ENCODE peak calls at places on chromosomes 1 and 21, in four cellular contexts. N, U, T and X are unnamed samples.

GRCh38 chr1:14987829-14988603 is 165.5 kb upstream of the TMEM51 start:
- DNase-seq in N (peak; percentile 13), T (no peak), U (no peak), X (no peak)

GRCh38 chr1:110089561-110090275 is 19.2 kb upstream of the ALX3 start:
- DNase-seq in U (no peak), N (no peak), T (no peak), X (no peak)

GRCh38 chr1:205991237-205991636 is 12.0 kb downstream of the RAB7B start:
- DNase-seq in T (no peak), U (no peak), N (peak; percentile 49), X (no peak)

GRCh38 chr1:151989131-151989868 is 4.4 kb downstream of the S100A10 start:
- DNase-seq in T (no peak), N (peak; percentile 91), U (peak; percentile 69), X (no peak)

GRCh38 chr1:17569200-17570139 is 30.0 kb downstream of the ARHGEF10L start:
- DNase-seq in U (peak; percentile 70), T (no peak), N (peak; percentile 91), X (no peak)

GRCh38 chr1:236480758-236481436 is 42.9 kb upstream of the LGALS8 start:
- DNase-seq in U (no peak), T (no peak), N (no peak), X (no peak)

GRCh38 chr1:63882048-63882704 is 108.4 kb downstream of the ROR1 start:
- DNase-seq in N (peak; percentile 77), T (no peak), U (no peak), X (no peak)

GRCh38 chr1:43879414-43879813 is 54.2 kb upstream of the ARTN start:
- DNase-seq in T (no peak), N (peak; percentile 83), U (no peak), X (no peak)

GRCh38 chr1:80462006-80462405 is 1338.7 kb upstream of the ADGRL2 start:
- DNase-seq in U (no peak), T (no peak), N (no peak), X (no peak)

GRCh38 chr1:3772715-3773571 is at the start of gene SMIM1:
- DNase-seq in U (no peak), N (no peak), T (peak; percentile 64), X (no peak)

GRCh38 chr1:116988908-116989307 is 12.7 kb upstream of the CD101 start:
- DNase-seq in T (no peak), U (no peak), N (peak; percentile 42), X (no peak)

GRCh38 chr21:27954806-27955205 is 987.9 kb upstream of the ADAMTS5 start:
- DNase-seq in N (no peak), T (no peak), U (peak; percentile 56), X (no peak)

GRCh38 chr1:1132928-1133750 is 17.2 kb upstream of the C1orf159 start:
- DNase-seq in U (no peak), T (no peak), N (peak; percentile 43), X (no peak)

GRCh38 chr1:95287078-95287477 is 53.1 kb downstream of the RWDD3 start:
- DNase-seq in N (no peak), U (no peak), T (no peak), X (no peak)

GRCh38 chr1:7425229-7425628 is 345.9 kb upstream of the VAMP3 start:
- DNase-seq in N (no peak), T (no peak), U (no peak), X (no peak)

GRCh38 chr1:21254335-21254951 is 35.8 kb downstream of the ECE1 start:
- DNase-seq in U (no peak), T (no peak), N (peak; percentile 65), X (no peak)

GRCh38 chr1:62407398-62408009 is 29.3 kb upstream of the USP1 start:
- DNase-seq in N (peak; percentile 68), T (peak; percentile 60), U (peak; percentile 57), X (no peak)

GRCh38 chr1:152110860-152111514 is 4.3 kb downstream of the TCHH start:
- DNase-seq in U (no peak), N (peak; percentile 48), T (peak; percentile 16), X (no peak)

DNA sequence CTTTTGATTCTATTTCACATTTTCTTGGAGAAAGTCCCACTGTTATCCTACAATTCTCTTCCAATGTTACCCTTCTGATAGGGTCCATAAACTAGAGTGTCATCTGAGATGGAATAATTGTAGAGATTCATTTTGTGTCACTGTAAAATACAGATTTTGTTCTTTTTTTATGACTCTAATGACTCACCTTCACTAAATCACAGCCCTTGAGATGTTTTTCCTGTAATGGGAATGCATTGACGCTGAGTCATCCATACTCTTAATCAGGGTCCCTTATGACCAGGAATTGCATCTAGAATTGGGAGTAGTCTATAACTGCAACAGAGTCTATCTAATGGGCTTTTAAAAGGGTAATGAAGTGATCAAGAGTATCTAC is 315.5 kb downstream of the TGFB2 start:
- DNase-seq in N (peak; percentile 91), T (no peak), U (peak; percentile 67), X (no peak)
- TF ChIP-seq CTCF in N (no peak), T (no peak), U (no peak), X (no peak)

DNA sequence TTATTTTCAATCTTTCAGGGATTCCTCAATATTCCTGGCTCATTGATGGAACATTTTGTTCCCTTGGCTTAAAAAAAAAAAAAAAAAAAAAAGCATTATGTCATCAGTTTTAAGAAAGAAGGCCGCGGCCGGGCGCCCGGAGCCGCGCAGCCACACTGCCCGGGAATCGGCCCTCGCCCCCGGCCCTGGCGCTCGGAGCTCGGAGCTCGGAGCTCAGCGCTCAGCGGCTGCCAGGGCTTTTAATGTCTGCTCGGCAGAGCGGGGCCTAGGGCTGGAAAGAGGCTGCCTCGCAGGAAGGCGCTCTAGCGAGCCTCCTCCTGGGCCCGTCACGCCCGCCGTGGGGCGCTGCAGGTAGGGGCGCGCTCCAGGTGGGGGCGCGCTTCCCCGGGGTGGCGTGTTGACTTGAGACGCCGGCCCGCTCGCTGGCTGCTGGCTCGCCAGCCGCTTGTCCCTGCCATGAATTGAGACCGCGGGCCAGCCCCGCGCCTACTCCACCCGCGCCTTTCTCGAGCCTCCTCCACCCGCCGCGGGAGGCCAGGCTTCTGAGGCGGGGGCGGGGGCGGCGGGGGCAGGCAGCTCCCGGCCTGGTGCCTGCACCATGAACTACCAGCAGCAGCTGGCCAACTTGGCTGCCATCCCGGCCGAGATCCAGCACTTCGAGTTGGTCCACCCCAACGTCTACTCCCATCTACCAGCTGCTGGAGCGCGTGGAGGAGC is 5.4 kb upstream of the TDRD5 start:
- DNase-seq in U (no peak), T (peak; percentile 35), N (peak; percentile 21), X (no peak)
- TF ChIP-seq CTCF in U (peak; percentile 34), T (peak; percentile 15), N (no peak), X (no peak)

DNA sequence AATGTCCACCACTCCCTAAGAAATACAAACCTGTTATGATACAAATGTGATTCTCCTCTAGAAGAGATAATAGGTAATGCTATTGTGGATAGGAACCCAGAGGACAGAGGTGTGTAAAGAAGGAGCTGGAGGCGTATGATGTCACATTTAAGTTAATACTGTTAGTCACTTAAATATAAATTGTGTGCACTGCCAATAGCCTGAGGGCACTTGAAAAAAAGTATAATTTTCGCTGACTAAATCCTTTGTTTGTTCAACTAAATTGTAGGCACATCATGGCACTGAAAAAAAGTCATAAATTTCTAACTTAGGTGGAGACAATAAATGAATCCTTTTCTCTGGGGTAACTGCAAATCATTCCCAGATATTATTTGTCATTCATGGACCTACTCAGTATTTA is 4.4 kb downstream of the RCSD1 start:
- DNase-seq in N (no peak), T (no peak), U (no peak), X (no peak)
- TF ChIP-seq CTCF in N (no peak), T (no peak), U (no peak), X (no peak)

DNA sequence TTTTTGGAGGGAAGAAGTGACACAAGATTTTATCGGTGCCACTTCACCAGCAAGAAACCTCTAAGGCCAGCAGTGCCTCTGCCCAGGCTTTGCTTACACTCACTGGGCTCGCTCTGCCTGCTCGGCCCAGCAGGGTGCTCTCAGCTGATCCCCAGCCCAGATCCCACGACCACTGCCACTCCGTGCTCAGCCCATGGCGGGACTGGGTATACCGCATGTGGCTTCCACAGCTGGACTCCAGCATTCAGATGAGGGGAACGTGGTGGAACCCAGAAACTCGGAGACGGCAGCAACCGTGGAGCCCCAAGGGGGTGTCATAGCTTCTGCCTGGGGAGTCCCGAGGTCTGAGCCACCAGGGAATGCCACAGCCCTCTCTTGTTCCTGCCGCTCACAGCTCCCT is 12.9 kb downstream of the USP25 start:
- DNase-seq in T (no peak), N (no peak), U (no peak), X (no peak)
- TF ChIP-seq CTCF in T (no peak), N (no peak), U (no peak), X (no peak)

GRCh38 chr1:22776051-22776611 is 65.5 kb downstream of the EPHB2 start:
- DNase-seq in N (no peak), T (no peak), U (no peak), X (no peak)
- TF ChIP-seq CTCF in N (no peak), T (no peak), U (no peak), X (no peak)

DNA sequence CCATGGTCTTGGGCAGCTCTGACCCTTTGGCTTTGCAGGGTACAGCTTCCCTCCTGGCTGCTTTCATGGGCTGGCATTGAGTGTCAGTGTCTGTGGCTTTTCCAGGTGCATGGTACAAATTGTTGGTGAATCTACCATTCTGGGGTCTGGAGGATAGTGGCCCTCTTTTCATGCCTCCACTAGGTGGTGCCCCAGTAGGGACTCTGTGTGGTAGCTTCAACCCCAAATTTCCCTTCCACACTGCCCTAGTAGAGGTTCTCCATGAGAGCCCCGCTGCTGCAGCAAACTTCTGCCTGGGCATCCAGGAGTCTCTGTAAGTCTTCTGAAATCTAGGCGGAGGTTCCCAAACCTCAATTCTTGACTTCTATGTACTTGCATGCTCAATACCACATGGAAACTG is 494.5 kb upstream of the LRRC7 start:
- DNase-seq in U (no peak), T (no peak), N (no peak), X (no peak)
- TF ChIP-seq CTCF in U (no peak), T (peak; percentile 27), N (peak; percentile 8), X (no peak)

DNA sequence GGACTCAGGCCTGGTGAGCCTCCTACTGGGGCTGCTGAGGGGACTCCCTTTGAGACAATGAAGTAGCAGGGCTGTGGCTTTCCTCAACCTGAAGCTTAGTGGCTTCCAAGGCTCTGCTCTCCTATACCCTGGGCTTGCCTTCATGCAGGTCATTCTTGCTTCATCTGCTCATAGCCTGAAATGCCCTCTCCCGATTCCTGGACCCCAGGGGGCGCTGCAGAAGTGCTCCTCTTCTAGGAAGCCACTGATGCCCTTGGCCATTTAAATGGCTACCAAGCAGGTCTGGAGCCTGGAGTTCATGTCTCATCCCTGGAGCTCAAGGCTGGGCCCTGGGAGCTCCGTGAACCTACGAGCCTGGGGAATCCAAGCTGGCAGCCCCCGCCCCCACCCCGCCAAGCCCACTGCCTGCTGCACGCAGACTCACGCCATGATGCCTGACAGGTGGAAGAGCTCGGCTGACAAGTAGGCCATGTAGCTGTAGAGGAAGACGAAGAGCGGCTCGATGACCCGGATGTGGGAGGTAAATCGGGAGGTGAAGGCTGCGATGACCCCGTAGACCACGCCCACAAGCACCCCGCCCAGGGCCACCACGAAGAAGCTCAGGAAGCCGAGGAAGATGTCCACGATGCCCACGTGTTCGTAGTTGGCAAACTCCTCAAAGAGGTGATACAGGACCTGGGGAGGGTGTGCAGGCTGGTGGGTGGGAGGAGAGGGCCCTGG is 45.7 kb downstream of the SLC9A1 start:
- DNase-seq in U (no peak), N (peak; percentile 32), T (no peak), X (no peak)
- TF ChIP-seq CTCF in U (peak; percentile 37), N (peak; percentile 27), T (peak; percentile 48), X (no peak)